ENCODE peak calls at places on chromosomes 4 and X, in five cellular contexts. W, R, P, D and H are unnamed samples. For H3K9me3, the result is how much of the 10 kb centered on the place peaks cover.

GRCh38 chrX:150983526-150984163 is 510 bp downstream of the HMGB3 start:
- DNase-seq in W (no peak), R (no peak), P (no peak), D (peak), H (no peak)

GRCh38 chr4:15901996-15902395 is 36.5 kb downstream of the FGFBP1 start:
- DNase-seq in W (no peak), R (no peak), P (no peak), D (no peak), H (no peak)

GRCh38 chrX:111382277-111382676 is 29.7 kb downstream of the DCX start:
- DNase-seq in W (no peak), R (no peak), P (no peak), D (peak), H (no peak)

GRCh38 chr4:54954656-54955388 is 170.6 kb downstream of the KDR start:
- DNase-seq in W (no peak), R (no peak), P (no peak), D (peak), H (no peak)

GRCh38 chr4:186787536-186787935 is 63.9 kb upstream of the FAT1 start:
- DNase-seq in W (no peak), R (no peak), P (no peak), D (no peak), H (no peak)

GRCh38 chrX:131728295-131729145 is 184.6 kb downstream of the OR13H1 start:
- DNase-seq in W (no peak), R (peak), P (peak), D (no peak), H (peak)

GRCh38 chr4:157048248-157048647 is 27.7 kb upstream of the GLRB start:
- DNase-seq in W (no peak), R (no peak), P (peak), D (no peak), H (no peak)

GRCh38 chrX:75609361-75609760 is 86.5 kb upstream of the ZDHHC15 start:
- DNase-seq in W (no peak), R (no peak), P (no peak), D (no peak), H (no peak)

GRCh38 chr4:118296739-118297138 is 56.1 kb downstream of the PRSS12 start:
- DNase-seq in W (no peak), R (no peak), P (no peak), D (no peak), H (no peak)

GRCh38 chrX:104108955-104109354 is 3.4 kb upstream of the ZCCHC18 start:
- DNase-seq in W (no peak), R (no peak), P (no peak), D (no peak), H (no peak)

GRCh38 chr4:1216869-1217294 is 32.0 kb downstream of the CTBP1 start:
- DNase-seq in W (no peak), R (no peak), P (peak), D (no peak), H (no peak)

GRCh38 chr4:93157984-93158383 is 670.6 kb upstream of the ATOH1 start:
- DNase-seq in W (no peak), R (no peak), P (no peak), D (peak), H (no peak)

GRCh38 chr4:2083826-2084160 is 24.7 kb downstream of the NAT8L start:
- DNase-seq in W (no peak), R (no peak), P (no peak), D (no peak), H (peak)

DNA sequence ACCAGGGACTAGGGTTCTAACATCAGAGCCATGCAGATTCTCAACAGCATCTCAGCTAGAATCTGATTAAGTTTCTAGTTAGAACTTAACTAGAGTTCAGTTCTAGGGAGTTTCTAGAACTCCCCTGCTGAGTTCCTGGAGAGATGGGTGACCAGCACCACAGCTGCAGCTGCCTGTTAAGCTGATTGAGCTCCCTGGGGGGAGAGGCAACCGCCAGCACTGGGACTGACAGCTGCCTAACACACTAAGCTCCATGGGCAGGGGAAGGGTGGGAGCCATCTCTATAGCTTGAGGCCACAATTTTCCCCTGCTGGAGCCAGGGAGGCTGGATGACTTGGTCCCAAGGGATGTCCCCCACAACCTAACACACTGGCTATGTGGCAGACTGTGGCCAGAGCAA is 84.2 kb downstream of the CHIC1 start:
- DNase-seq in W (no peak), R (no peak), P (no peak), D (no peak), H (no peak)
- H3K9me3 ChIP-seq in W (under half), R (under half), P (under half), D (under half), H (under half)

GRCh38 chr4:99011910-99012309 is 16.4 kb downstream of the METAP1 start:
- DNase-seq in W (no peak), R (no peak), P (no peak), D (no peak), H (no peak)
- H3K9me3 ChIP-seq in W (under half), R (under half), P (under half), D (under half), H (under half)

GRCh38 chr4:97475621-97476020 is 667.7 kb downstream of the STPG2 start:
- DNase-seq in W (no peak), R (no peak), P (no peak), D (no peak), H (no peak)
- H3K9me3 ChIP-seq in W (under half), R (under half), P (under half), D (under half), H (under half)

DNA sequence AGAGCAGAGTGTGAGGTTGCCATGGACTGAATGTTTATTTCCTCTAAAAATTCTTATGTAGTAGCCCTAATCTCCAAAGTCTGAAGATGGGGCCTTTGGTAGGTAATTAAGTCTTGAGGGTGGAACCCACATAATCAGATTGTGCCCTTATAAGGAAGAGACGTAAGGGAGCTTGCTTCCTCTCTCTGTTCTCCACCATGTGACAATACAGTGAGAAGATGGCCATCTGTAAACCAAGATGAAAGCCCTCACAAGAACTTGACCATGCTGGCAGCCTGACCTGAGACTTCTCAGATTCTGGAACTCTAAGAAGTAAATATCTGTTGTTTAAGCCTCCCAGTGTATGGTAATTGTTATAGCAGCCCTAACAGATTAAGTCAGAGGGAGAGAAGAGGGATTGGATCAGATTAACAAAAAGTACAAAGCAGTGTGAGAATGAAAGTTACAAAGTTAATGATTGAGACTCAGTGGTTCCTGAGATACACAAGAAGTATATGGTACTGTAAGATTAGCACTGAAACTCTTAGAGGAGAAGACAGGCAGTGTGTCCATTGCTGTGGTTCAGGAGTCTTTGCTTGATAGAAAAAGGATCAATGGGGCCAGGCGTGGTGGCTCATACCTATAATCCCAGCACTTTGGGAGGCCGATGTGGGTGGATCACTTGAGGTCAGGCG is 82.5 kb upstream of the GC start:
- DNase-seq in W (no peak), R (no peak), P (no peak), D (no peak), H (no peak)
- H3K9me3 ChIP-seq in W (under half), R (under half), P (under half), D (under half), H (under half)